ENCODE peak calls at places on chromosomes 12 and 14, in eight cellular contexts. W is mucosa of descending colon; O is neural progenitor cell; D is tibial artery; U is cardiac muscle cell; S is heart left ventricle; L is CD8-positive, alpha-beta T cell; T is thoracic aorta. F is an unnamed sample. For H3K36me3 and H3K9me3, the result is how much of the 10 kb centered on the place peaks cover.

GRCh38 chr14:31207287-31207745 is 277 bp downstream of the HECTD1 start:
- DNase-seq in W (no peak), O (no peak), D (no peak), U (no peak), S (no peak), L (no peak), T (peak), F (no peak)

GRCh38 chr12:111393700-111394275 is 11.9 kb upstream of the SH2B3 start:
- DNase-seq in W (no peak), O (no peak), D (peak), U (no peak), S (no peak), L (no peak), T (no peak), F (peak)

GRCh38 chr12:93689076-93689834 is 12.1 kb downstream of the CRADD start:
- DNase-seq in W (no peak), O (no peak), D (no peak), U (no peak), S (no peak), L (no peak), T (no peak), F (no peak)

GRCh38 chr14:49861923-49862673 is 9.5 kb upstream of the NEMF start:
- DNase-seq in W (peak), O (peak), D (peak), U (peak), S (peak), L (peak), T (peak), F (peak)

GRCh38 chr12:63318313-63318712 is 167.3 kb upstream of the AVPR1A start:
- DNase-seq in W (no peak), O (no peak), D (no peak), U (no peak), S (no peak), L (no peak), T (no peak), F (no peak)

GRCh38 chr12:6949063-6949594 is 2.0 kb upstream of the PTPN6 start:
- DNase-seq in W (peak), O (no peak), D (no peak), U (no peak), S (peak), L (no peak), T (no peak), F (peak)

GRCh38 chr12:92107621-92108131 is 38.0 kb downstream of the BTG1 start:
- DNase-seq in W (no peak), O (peak), D (no peak), U (no peak), S (no peak), L (no peak), T (no peak), F (no peak)

GRCh38 chr12:92034858-92035401 is 110.7 kb downstream of the BTG1 start:
- DNase-seq in W (peak), O (no peak), D (peak), U (peak), S (peak), L (peak), T (no peak), F (peak)

GRCh38 chr14:61188196-61188595 is 92.9 kb downstream of the TMEM30B start:
- DNase-seq in W (no peak), O (peak), D (peak), U (peak), S (peak), L (no peak), T (no peak), F (no peak)

GRCh38 chr14:69342928-69343525 is 55.1 kb downstream of the ERH start:
- DNase-seq in W (no peak), O (no peak), D (no peak), U (no peak), S (no peak), L (no peak), T (no peak), F (no peak)

GRCh38 chr12:52307836-52308806 is 13.1 kb downstream of the KRT83 start:
- DNase-seq in W (peak), O (peak), D (peak), U (peak), S (peak), L (peak), T (no peak), F (peak)

GRCh38 chr14:98949031-98949430 is 323.0 kb downstream of the BCL11B start:
- DNase-seq in W (no peak), O (no peak), D (no peak), U (no peak), S (no peak), L (no peak), T (no peak), F (no peak)

DNA sequence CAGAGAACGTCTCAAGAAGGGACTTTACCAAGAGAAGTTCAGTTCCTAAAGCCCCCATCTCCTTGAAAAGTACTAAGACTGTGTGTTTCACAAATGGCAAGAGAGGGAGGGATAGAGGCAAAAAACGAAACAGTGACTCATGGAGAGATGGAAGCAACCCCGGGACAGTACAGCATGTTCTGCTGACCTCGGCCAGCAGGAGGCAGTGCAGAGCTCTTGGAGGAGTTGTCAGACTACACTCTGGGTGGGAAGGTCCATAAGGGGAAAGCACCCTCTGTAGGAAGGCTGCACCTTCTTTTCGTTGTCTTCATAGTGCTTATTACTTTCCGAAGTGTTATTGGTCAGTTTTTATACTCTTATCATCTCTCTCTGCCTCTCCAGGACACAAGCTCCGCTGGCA is 525.2 kb upstream of the CCDC196 start:
- DNase-seq in W (peak), O (peak), D (no peak), U (peak), S (peak), L (peak), T (no peak), F (no peak)
- TF ChIP-seq CTCF in W (peak), O (peak), D (peak), U (peak), S (peak), L (peak), T (no peak), F (peak)

GRCh38 chr12:2194060-2194459 is 141.3 kb downstream of the CACNA1C start:
- DNase-seq in W (no peak), O (no peak), D (no peak), U (peak), S (no peak), L (no peak), T (no peak), F (no peak)

GRCh38 chr12:2198088-2198501 is 145.3 kb downstream of the CACNA1C start:
- DNase-seq in W (no peak), O (peak), D (no peak), U (peak), S (peak), L (no peak), T (no peak), F (no peak)

GRCh38 chr12:2195085-2195484 is 142.3 kb downstream of the CACNA1C start:
- DNase-seq in W (no peak), O (no peak), D (no peak), U (no peak), S (no peak), L (no peak), T (no peak), F (no peak)

GRCh38 chr12:2194571-2194970 is 141.8 kb downstream of the CACNA1C start:
- DNase-seq in W (no peak), O (no peak), D (no peak), U (no peak), S (no peak), L (no peak), T (no peak), F (no peak)

DNA sequence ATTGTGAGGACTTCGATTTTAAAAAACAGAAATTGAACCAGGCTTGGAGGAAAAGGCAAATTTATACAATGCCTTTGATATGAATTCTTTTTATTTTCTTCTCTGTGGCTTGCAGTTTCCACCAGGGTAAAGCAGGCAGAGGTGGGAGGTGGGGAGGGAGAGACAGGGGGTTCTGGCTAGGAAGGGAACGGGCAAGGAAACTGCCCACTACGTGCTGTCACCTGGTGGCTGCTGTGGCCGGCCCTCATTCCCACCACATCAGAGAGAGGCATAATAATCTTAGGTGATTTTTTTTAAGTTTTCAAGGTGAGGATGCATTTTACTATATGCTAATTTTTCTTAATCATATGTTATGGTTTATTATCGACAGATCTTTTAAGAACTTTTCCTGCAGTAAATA is 145.8 kb downstream of the CACNA1C start:
- DNase-seq in W (no peak), O (no peak), D (peak), U (no peak), S (no peak), L (no peak), T (no peak), F (no peak)
- H3K36me3 ChIP-seq in W (under half), O (under half), D (under half), U (under half), S (under half), L (under half), T (under half), F (under half)

GRCh38 chr12:105337391-105337790 is 6.9 kb downstream of the C12orf75 start:
- DNase-seq in W (no peak), O (no peak), D (no peak), U (no peak), S (no peak), L (no peak), T (no peak), F (no peak)
- H3K9me3 ChIP-seq in W (under half), O (under half), D (under half), U (under half), S (under half), L (under half), T (under half), F (under half)

GRCh38 chr12:124399622-124400021 is 104.7 kb downstream of the RFLNA start:
- DNase-seq in W (peak), O (peak), D (no peak), U (no peak), S (no peak), L (peak), T (no peak), F (peak)
- TF ChIP-seq CTCF in W (peak), O (peak), D (peak), U (peak), S (peak), L (peak), T (peak), F (peak)